ENCODE peak calls at places on chromosomes 13 and 19, in nine cellular contexts. One of them, this sample, is unnamed.

GRCh38 chr13:95644611-95645052 is at the start of gene DZIP1:
- DNase-seq in RWPE1: peak
- DNase-seq in retinal pigment epithelial cell: peak
- DNase-seq in adrenal gland: peak
- DNase-seq in fibroblast of the aortic adventitia: peak
- DNase-seq in Calu3: peak
- DNase-seq in tibial nerve: peak
- DNase-seq in B cell: no peak
- DNase-seq in AG09309: peak
- DNase-seq in this sample: no peak

GRCh38 chr19:1672038-1672768 is 19.8 kb upstream of the TCF3 start:
- DNase-seq in AG09309: no peak
- DNase-seq in tibial nerve: no peak
- DNase-seq in fibroblast of the aortic adventitia: peak
- DNase-seq in retinal pigment epithelial cell: no peak
- DNase-seq in Calu3: peak
- DNase-seq in RWPE1: peak
- DNase-seq in adrenal gland: no peak
- DNase-seq in B cell: peak
- DNase-seq in this sample: peak

GRCh38 chr19:47309608-47310007 is at the start of gene C5AR1:
- DNase-seq in B cell: no peak
- DNase-seq in retinal pigment epithelial cell: no peak
- DNase-seq in AG09309: no peak
- DNase-seq in tibial nerve: no peak
- DNase-seq in adrenal gland: peak
- DNase-seq in fibroblast of the aortic adventitia: no peak
- DNase-seq in Calu3: no peak
- DNase-seq in RWPE1: no peak
- DNase-seq in this sample: no peak

GRCh38 chr19:12163841-12164240 is 945 bp downstream of the ZNF136 start:
- DNase-seq in Calu3: no peak
- DNase-seq in adrenal gland: peak
- DNase-seq in fibroblast of the aortic adventitia: peak
- DNase-seq in B cell: no peak
- DNase-seq in AG09309: peak
- DNase-seq in RWPE1: peak
- DNase-seq in retinal pigment epithelial cell: no peak
- DNase-seq in tibial nerve: no peak
- DNase-seq in this sample: no peak

GRCh38 chr19:31572671-31573298 is 223.5 kb upstream of the TSHZ3 start:
- DNase-seq in B cell: no peak
- DNase-seq in tibial nerve: no peak
- DNase-seq in AG09309: no peak
- DNase-seq in retinal pigment epithelial cell: no peak
- DNase-seq in adrenal gland: no peak
- DNase-seq in Calu3: no peak
- DNase-seq in fibroblast of the aortic adventitia: no peak
- DNase-seq in RWPE1: no peak
- DNase-seq in this sample: no peak

GRCh38 chr19:52297601-52298358 is 811 bp downstream of the ZNF480 start:
- DNase-seq in tibial nerve: no peak
- DNase-seq in fibroblast of the aortic adventitia: no peak
- DNase-seq in Calu3: no peak
- DNase-seq in retinal pigment epithelial cell: no peak
- DNase-seq in RWPE1: no peak
- DNase-seq in adrenal gland: peak
- DNase-seq in AG09309: no peak
- DNase-seq in B cell: no peak
- DNase-seq in this sample: no peak

GRCh38 chr19:51460164-51460992 is 2.1 kb upstream of the SIGLEC8 start:
- DNase-seq in AG09309: no peak
- DNase-seq in adrenal gland: no peak
- DNase-seq in B cell: no peak
- DNase-seq in Calu3: no peak
- DNase-seq in RWPE1: no peak
- DNase-seq in fibroblast of the aortic adventitia: peak
- DNase-seq in tibial nerve: no peak
- DNase-seq in retinal pigment epithelial cell: no peak
- DNase-seq in this sample: no peak

GRCh38 chr19:6888967-6889366 is 1.6 kb downstream of the ADGRE1 start:
- DNase-seq in B cell: no peak
- DNase-seq in AG09309: no peak
- DNase-seq in tibial nerve: no peak
- DNase-seq in Calu3: no peak
- DNase-seq in RWPE1: no peak
- DNase-seq in fibroblast of the aortic adventitia: no peak
- DNase-seq in retinal pigment epithelial cell: no peak
- DNase-seq in adrenal gland: no peak
- DNase-seq in this sample: no peak

GRCh38 chr13:52786747-52787146 is 47.1 kb upstream of the CNMD start:
- DNase-seq in retinal pigment epithelial cell: no peak
- DNase-seq in tibial nerve: no peak
- DNase-seq in RWPE1: no peak
- DNase-seq in adrenal gland: no peak
- DNase-seq in fibroblast of the aortic adventitia: no peak
- DNase-seq in B cell: no peak
- DNase-seq in AG09309: no peak
- DNase-seq in Calu3: peak
- DNase-seq in this sample: no peak

GRCh38 chr13:44373601-44374347 is at the start of gene SERP2:
- DNase-seq in tibial nerve: no peak
- DNase-seq in RWPE1: no peak
- DNase-seq in AG09309: no peak
- DNase-seq in retinal pigment epithelial cell: no peak
- DNase-seq in adrenal gland: peak
- DNase-seq in Calu3: no peak
- DNase-seq in fibroblast of the aortic adventitia: peak
- DNase-seq in B cell: no peak
- DNase-seq in this sample: peak

GRCh38 chr19:12497032-12497431 is 12.4 kb upstream of the ZNF709 start:
- DNase-seq in AG09309: no peak
- DNase-seq in B cell: no peak
- DNase-seq in retinal pigment epithelial cell: no peak
- DNase-seq in Calu3: no peak
- DNase-seq in adrenal gland: no peak
- DNase-seq in RWPE1: no peak
- DNase-seq in fibroblast of the aortic adventitia: no peak
- DNase-seq in tibial nerve: no peak
- DNase-seq in this sample: no peak

GRCh38 chr19:2274937-2275535 is 6.9 kb downstream of the PEAK3 start:
- DNase-seq in adrenal gland: peak
- DNase-seq in RWPE1: peak
- DNase-seq in B cell: peak
- DNase-seq in Calu3: peak
- DNase-seq in AG09309: no peak
- DNase-seq in fibroblast of the aortic adventitia: peak
- DNase-seq in tibial nerve: no peak
- DNase-seq in retinal pigment epithelial cell: no peak
- DNase-seq in this sample: no peak

GRCh38 chr19:18649371-18650047 is 12.7 kb downstream of the KLHL26 start:
- DNase-seq in AG09309: no peak
- DNase-seq in tibial nerve: peak
- DNase-seq in Calu3: no peak
- DNase-seq in B cell: no peak
- DNase-seq in RWPE1: peak
- DNase-seq in fibroblast of the aortic adventitia: peak
- DNase-seq in retinal pigment epithelial cell: no peak
- DNase-seq in adrenal gland: no peak
- DNase-seq in this sample: no peak

GRCh38 chr13:65615506-65615905 is 1614.6 kb downstream of the PCDH9 start:
- DNase-seq in fibroblast of the aortic adventitia: no peak
- DNase-seq in B cell: no peak
- DNase-seq in AG09309: no peak
- DNase-seq in Calu3: no peak
- DNase-seq in adrenal gland: no peak
- DNase-seq in retinal pigment epithelial cell: no peak
- DNase-seq in RWPE1: no peak
- DNase-seq in tibial nerve: no peak
- DNase-seq in this sample: no peak

GRCh38 chr13:112874751-112875300 is 94.2 kb upstream of the MCF2L start:
- DNase-seq in Calu3: no peak
- DNase-seq in AG09309: no peak
- DNase-seq in B cell: no peak
- DNase-seq in RWPE1: no peak
- DNase-seq in tibial nerve: no peak
- DNase-seq in retinal pigment epithelial cell: no peak
- DNase-seq in adrenal gland: no peak
- DNase-seq in fibroblast of the aortic adventitia: no peak
- DNase-seq in this sample: no peak

GRCh38 chr19:16581145-16581970 is 9.1 kb upstream of the SLC35E1 start:
- DNase-seq in Calu3: no peak
- DNase-seq in B cell: no peak
- DNase-seq in adrenal gland: peak
- DNase-seq in tibial nerve: no peak
- DNase-seq in retinal pigment epithelial cell: no peak
- DNase-seq in fibroblast of the aortic adventitia: no peak
- DNase-seq in AG09309: no peak
- DNase-seq in RWPE1: no peak
- DNase-seq in this sample: no peak

GRCh38 chr19:52391135-52391534 is 6.5 kb upstream of the ZNF528 start:
- DNase-seq in adrenal gland: no peak
- DNase-seq in AG09309: no peak
- DNase-seq in RWPE1: no peak
- DNase-seq in B cell: no peak
- DNase-seq in retinal pigment epithelial cell: no peak
- DNase-seq in tibial nerve: no peak
- DNase-seq in Calu3: no peak
- DNase-seq in fibroblast of the aortic adventitia: no peak
- DNase-seq in this sample: no peak

GRCh38 chr19:40101813-40102212 is 11.1 kb upstream of the ZNF780A start:
- DNase-seq in RWPE1: no peak
- DNase-seq in AG09309: no peak
- DNase-seq in B cell: no peak
- DNase-seq in tibial nerve: no peak
- DNase-seq in Calu3: no peak
- DNase-seq in adrenal gland: no peak
- DNase-seq in retinal pigment epithelial cell: no peak
- DNase-seq in fibroblast of the aortic adventitia: no peak
- DNase-seq in this sample: no peak

GRCh38 chr19:41945135-41945766 is 13.9 kb downstream of the RABAC1 start:
- DNase-seq in RWPE1: no peak
- DNase-seq in retinal pigment epithelial cell: no peak
- DNase-seq in fibroblast of the aortic adventitia: no peak
- DNase-seq in adrenal gland: no peak
- DNase-seq in Calu3: no peak
- DNase-seq in tibial nerve: no peak
- DNase-seq in B cell: peak
- DNase-seq in AG09309: no peak
- DNase-seq in this sample: peak

GRCh38 chr19:15412832-15413231 is 6.0 kb downstream of the AKAP8L start:
- DNase-seq in fibroblast of the aortic adventitia: no peak
- DNase-seq in tibial nerve: no peak
- DNase-seq in adrenal gland: no peak
- DNase-seq in Calu3: no peak
- DNase-seq in AG09309: no peak
- DNase-seq in retinal pigment epithelial cell: no peak
- DNase-seq in RWPE1: no peak
- DNase-seq in B cell: no peak
- DNase-seq in this sample: no peak

GRCh38 chr13:41716236-41716635 is 244.7 kb downstream of the VWA8 start:
- DNase-seq in retinal pigment epithelial cell: no peak
- DNase-seq in fibroblast of the aortic adventitia: no peak
- DNase-seq in adrenal gland: no peak
- DNase-seq in RWPE1: no peak
- DNase-seq in Calu3: no peak
- DNase-seq in tibial nerve: no peak
- DNase-seq in B cell: no peak
- DNase-seq in AG09309: no peak
- DNase-seq in this sample: no peak

GRCh38 chr19:6979341-6979740 is 41.9 kb downstream of the MBD3L2B start:
- DNase-seq in adrenal gland: no peak
- DNase-seq in B cell: no peak
- DNase-seq in tibial nerve: no peak
- DNase-seq in retinal pigment epithelial cell: no peak
- DNase-seq in fibroblast of the aortic adventitia: no peak
- DNase-seq in AG09309: no peak
- DNase-seq in Calu3: no peak
- DNase-seq in RWPE1: no peak
- DNase-seq in this sample: no peak

GRCh38 chr19:49801966-49802661 is 11.0 kb downstream of the FUZ start:
- DNase-seq in B cell: no peak
- DNase-seq in AG09309: no peak
- DNase-seq in retinal pigment epithelial cell: peak
- DNase-seq in Calu3: no peak
- DNase-seq in adrenal gland: peak
- DNase-seq in RWPE1: no peak
- DNase-seq in fibroblast of the aortic adventitia: peak
- DNase-seq in tibial nerve: peak
- DNase-seq in this sample: no peak

GRCh38 chr19:57888494-57889231 is at the start of gene ZNF814:
- DNase-seq in Calu3: no peak
- DNase-seq in B cell: peak
- DNase-seq in fibroblast of the aortic adventitia: peak
- DNase-seq in AG09309: peak
- DNase-seq in adrenal gland: peak
- DNase-seq in tibial nerve: peak
- DNase-seq in retinal pigment epithelial cell: peak
- DNase-seq in RWPE1: peak
- DNase-seq in this sample: peak
- TF ChIP-seq CTCF in Calu3: no peak
- TF ChIP-seq CTCF in B cell: peak
- TF ChIP-seq CTCF in fibroblast of the aortic adventitia: peak
- TF ChIP-seq CTCF in AG09309: peak
- TF ChIP-seq CTCF in adrenal gland: peak
- TF ChIP-seq CTCF in tibial nerve: no peak
- TF ChIP-seq CTCF in retinal pigment epithelial cell: peak
- TF ChIP-seq CTCF in RWPE1: no peak
- TF ChIP-seq CTCF in this sample: no peak

GRCh38 chr13:51221674-51222509 is at the start of gene FAM124A:
- DNase-seq in AG09309: no peak
- DNase-seq in adrenal gland: peak
- DNase-seq in tibial nerve: no peak
- DNase-seq in fibroblast of the aortic adventitia: no peak
- DNase-seq in retinal pigment epithelial cell: no peak
- DNase-seq in RWPE1: peak
- DNase-seq in B cell: no peak
- DNase-seq in Calu3: peak
- DNase-seq in this sample: peak
- TF ChIP-seq CTCF in AG09309: no peak
- TF ChIP-seq CTCF in adrenal gland: peak
- TF ChIP-seq CTCF in tibial nerve: peak
- TF ChIP-seq CTCF in fibroblast of the aortic adventitia: no peak
- TF ChIP-seq CTCF in retinal pigment epithelial cell: no peak
- TF ChIP-seq CTCF in RWPE1: peak
- TF ChIP-seq CTCF in B cell: no peak
- TF ChIP-seq CTCF in Calu3: no peak
- TF ChIP-seq CTCF in this sample: no peak

GRCh38 chr13:47859129-47859528 is 141.9 kb downstream of the SUCLA2 start:
- DNase-seq in Calu3: no peak
- DNase-seq in B cell: no peak
- DNase-seq in AG09309: peak
- DNase-seq in tibial nerve: no peak
- DNase-seq in adrenal gland: no peak
- DNase-seq in fibroblast of the aortic adventitia: no peak
- DNase-seq in RWPE1: no peak
- DNase-seq in retinal pigment epithelial cell: no peak
- DNase-seq in this sample: no peak
- TF ChIP-seq CTCF in Calu3: no peak
- TF ChIP-seq CTCF in B cell: no peak
- TF ChIP-seq CTCF in AG09309: peak
- TF ChIP-seq CTCF in tibial nerve: no peak
- TF ChIP-seq CTCF in adrenal gland: no peak
- TF ChIP-seq CTCF in fibroblast of the aortic adventitia: no peak
- TF ChIP-seq CTCF in RWPE1: no peak
- TF ChIP-seq CTCF in retinal pigment epithelial cell: no peak
- TF ChIP-seq CTCF in this sample: no peak

GRCh38 chr13:72808917-72809500 is 27.1 kb downstream of the PIBF1 start:
- DNase-seq in fibroblast of the aortic adventitia: peak
- DNase-seq in B cell: no peak
- DNase-seq in RWPE1: peak
- DNase-seq in Calu3: no peak
- DNase-seq in retinal pigment epithelial cell: no peak
- DNase-seq in tibial nerve: no peak
- DNase-seq in AG09309: no peak
- DNase-seq in adrenal gland: no peak
- DNase-seq in this sample: no peak
- TF ChIP-seq CTCF in fibroblast of the aortic adventitia: peak
- TF ChIP-seq CTCF in B cell: peak
- TF ChIP-seq CTCF in RWPE1: peak
- TF ChIP-seq CTCF in Calu3: no peak
- TF ChIP-seq CTCF in retinal pigment epithelial cell: peak
- TF ChIP-seq CTCF in tibial nerve: peak
- TF ChIP-seq CTCF in AG09309: peak
- TF ChIP-seq CTCF in adrenal gland: peak
- TF ChIP-seq CTCF in this sample: peak

This sample was measured in natural killer cell.